ENCODE peak calls at places on chromosomes 5 and 9, in five cellular contexts. Y is A549, L is HCT116, O is GM12878, E is Panc1. X is an unnamed sample.

GRCh38 chr9:34992376-34992951 is 2.9 kb downstream of the DNAJB5 start:
- DNase-seq in Y (peak; percentile 46), L (peak; percentile 22), O (no peak), E (no peak), X (no peak)

GRCh38 chr5:218457-219289 is 553 bp downstream of the SDHA start:
- DNase-seq in Y (peak; percentile 33), L (no peak), O (no peak), E (no peak), X (peak; percentile 54)

GRCh38 chr9:79140751-79141150 is 431.0 kb upstream of the TLE4 start:
- DNase-seq in Y (no peak), L (no peak), O (no peak), E (no peak), X (no peak)

GRCh38 chr9:109295475-109296110 is 25.3 kb downstream of the EPB41L4B start:
- DNase-seq in Y (no peak), L (no peak), O (no peak), E (no peak), X (no peak)

GRCh38 chr9:108382267-108382666 is 473.5 kb downstream of the ACTL7B start:
- DNase-seq in Y (no peak), L (no peak), O (no peak), E (no peak), X (no peak)

GRCh38 chr5:153629496-153629895 is 139.0 kb downstream of the GRIA1 start:
- DNase-seq in Y (no peak), L (no peak), O (no peak), E (no peak), X (no peak)

GRCh38 chr5:53642006-53642405 is 81.6 kb downstream of the NDUFS4 start:
- DNase-seq in Y (no peak), L (no peak), O (no peak), E (no peak), X (no peak)

GRCh38 chr9:87973791-87974292 is 491 bp downstream of the CDK20 start:
- DNase-seq in Y (no peak), L (no peak), O (no peak), E (no peak), X (peak; percentile 34)

GRCh38 chr9:99855467-99856176 is 33.9 kb downstream of the NR4A3 start:
- DNase-seq in Y (no peak), L (no peak), O (no peak), E (no peak), X (no peak)

GRCh38 chr5:158616707-158617106 is 483.0 kb downstream of the EBF1 start:
- DNase-seq in Y (no peak), L (no peak), O (no peak), E (no peak), X (no peak)

GRCh38 chr9:106897223-106897622 is 34.3 kb downstream of the ZNF462 start:
- DNase-seq in Y (peak; percentile 15), L (no peak), O (no peak), E (no peak), X (no peak)

GRCh38 chr9:14221558-14221957 is 92.4 kb downstream of the NFIB start:
- DNase-seq in Y (peak; percentile 79), L (peak; percentile 21), O (no peak), E (no peak), X (no peak)

GRCh38 chr5:131281133-131281867 is 17.4 kb downstream of the CDC42SE2 start:
- DNase-seq in Y (no peak), L (no peak), O (no peak), E (no peak), X (no peak)

GRCh38 chr9:28212979-28213378 is 639.7 kb upstream of the C9orf72 start:
- DNase-seq in Y (peak; percentile 56), L (peak; percentile 24), O (no peak), E (peak; percentile 8), X (no peak)

GRCh38 chr5:133686566-133686965 is 74.2 kb upstream of the FSTL4 start:
- DNase-seq in Y (no peak), L (no peak), O (no peak), E (no peak), X (no peak)

GRCh38 chr9:137127301-137128157 is 11.4 kb upstream of the GRIN1 start:
- DNase-seq in Y (peak; percentile 57), L (no peak), O (no peak), E (no peak), X (no peak)

GRCh38 chr9:129987941-129988340 is 55.0 kb downstream of the FNBP1 start:
- DNase-seq in Y (no peak), L (no peak), O (no peak), E (no peak), X (no peak)

GRCh38 chr5:180618830-180619562 is 27.7 kb upstream of the SCGB3A1 start:
- DNase-seq in Y (peak; percentile 83), L (no peak), O (no peak), E (no peak), X (peak; percentile 91)

GRCh38 chr9:18260527-18260926 is 213.4 kb upstream of the ADAMTSL1 start:
- DNase-seq in Y (no peak), L (no peak), O (no peak), E (no peak), X (peak; percentile 13)

GRCh38 chr5:37900692-37901091 is 60.9 kb upstream of the GDNF start:
- DNase-seq in Y (peak; percentile 29), L (peak; percentile 10), O (no peak), E (no peak), X (peak; percentile 4)

DNA sequence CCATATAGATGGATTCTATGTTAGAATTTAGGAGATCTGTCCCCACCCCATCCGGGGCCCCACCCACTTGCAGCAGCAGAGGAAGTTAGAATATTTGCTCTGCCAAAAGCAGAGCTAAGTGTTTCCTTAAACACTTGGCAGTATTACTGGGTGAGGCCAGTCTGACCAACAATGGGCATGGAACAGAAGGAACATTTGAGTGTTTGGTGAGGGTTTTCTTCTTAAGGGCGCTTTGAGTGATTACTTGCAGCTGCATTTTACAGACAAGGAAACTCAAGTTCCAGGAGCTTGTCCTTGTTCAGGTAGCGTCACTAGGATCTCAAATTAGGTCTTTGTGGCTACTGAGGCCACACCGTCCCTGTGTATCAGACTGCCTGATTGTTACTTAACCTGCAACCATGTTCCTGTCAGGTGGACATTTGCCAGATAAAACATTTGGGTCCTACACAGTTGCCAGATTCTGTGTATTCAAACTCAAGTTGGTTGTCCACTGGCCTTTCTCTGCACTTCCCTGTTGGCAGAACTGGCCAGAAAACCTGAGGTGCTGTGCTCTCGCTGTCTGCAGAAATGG is 59.3 kb downstream of the SLC46A2 start:
- DNase-seq in Y (no peak), L (no peak), O (no peak), E (no peak), X (no peak)
- TF ChIP-seq REST in Y (no peak), L (no peak), O (no peak), E (no peak), X (no peak)

DNA sequence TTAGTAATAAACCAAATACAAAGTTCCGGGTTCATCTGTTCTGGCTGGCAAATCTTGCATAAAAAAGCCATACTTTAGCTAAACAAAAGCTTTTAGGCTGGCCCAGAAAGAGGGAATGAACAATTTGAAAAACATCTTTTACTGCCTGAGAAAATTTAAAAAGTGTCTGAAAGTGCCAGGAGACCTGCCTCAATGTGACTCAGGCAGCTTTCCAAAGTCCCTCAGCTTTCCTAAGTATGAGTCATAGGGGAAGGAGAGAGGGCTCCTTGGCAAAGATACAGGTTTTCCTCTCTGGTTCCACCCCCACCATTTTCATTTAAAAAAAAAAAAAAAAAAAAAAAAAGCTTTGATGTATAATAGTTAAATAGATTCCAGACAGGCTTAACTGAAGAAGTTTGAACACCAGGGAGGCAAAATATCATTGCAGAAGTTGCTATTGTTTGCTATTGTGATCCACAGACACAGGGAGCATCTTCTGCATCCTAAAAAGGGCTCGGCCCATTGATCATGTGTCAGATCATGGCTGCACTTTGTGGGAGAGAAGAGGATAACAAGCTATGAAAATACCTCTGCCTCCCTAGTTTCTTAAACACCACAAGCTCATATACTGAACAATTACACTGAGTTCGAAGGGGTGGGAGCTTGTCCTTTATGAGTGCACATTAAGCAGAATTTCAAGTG is 71.5 kb downstream of the MRPS27 start:
- DNase-seq in Y (peak; percentile 67), L (peak; percentile 71), O (no peak), E (no peak), X (no peak)
- TF ChIP-seq REST in Y (no peak), L (no peak), O (no peak), E (no peak), X (peak; percentile 52)

DNA sequence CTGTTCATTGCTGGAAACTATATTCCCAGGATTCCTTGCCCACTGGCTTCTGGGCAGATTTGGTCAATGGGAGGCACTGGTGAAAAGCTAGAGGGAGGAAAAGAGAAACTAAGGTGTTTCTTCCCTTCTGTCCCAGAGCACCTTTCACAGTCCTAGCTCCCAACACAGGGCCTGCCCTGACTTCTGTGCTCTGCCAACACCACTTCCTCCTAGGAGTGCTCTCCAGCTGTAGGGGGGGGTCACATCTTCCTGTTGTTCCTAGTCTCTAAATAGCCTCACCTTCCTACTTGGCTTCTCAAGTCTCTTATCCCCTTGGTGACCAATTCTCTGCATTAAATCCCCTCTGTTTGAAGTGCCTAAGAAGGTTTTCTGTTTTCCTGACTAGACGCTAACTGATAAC is 115.4 kb downstream of the ADRB2 start:
- DNase-seq in Y (no peak), L (no peak), O (no peak), E (no peak), X (no peak)
- TF ChIP-seq REST in Y (no peak), L (no peak), O (no peak), E (no peak), X (no peak)

GRCh38 chr9:26856413-26857032 is 36.1 kb downstream of the CAAP1 start:
- DNase-seq in Y (peak; percentile 77), L (peak; percentile 56), O (peak; percentile 45), E (peak; percentile 30), X (peak; percentile 30)
- TF ChIP-seq REST in Y (no peak), L (no peak), O (no peak), E (no peak), X (no peak)

DNA sequence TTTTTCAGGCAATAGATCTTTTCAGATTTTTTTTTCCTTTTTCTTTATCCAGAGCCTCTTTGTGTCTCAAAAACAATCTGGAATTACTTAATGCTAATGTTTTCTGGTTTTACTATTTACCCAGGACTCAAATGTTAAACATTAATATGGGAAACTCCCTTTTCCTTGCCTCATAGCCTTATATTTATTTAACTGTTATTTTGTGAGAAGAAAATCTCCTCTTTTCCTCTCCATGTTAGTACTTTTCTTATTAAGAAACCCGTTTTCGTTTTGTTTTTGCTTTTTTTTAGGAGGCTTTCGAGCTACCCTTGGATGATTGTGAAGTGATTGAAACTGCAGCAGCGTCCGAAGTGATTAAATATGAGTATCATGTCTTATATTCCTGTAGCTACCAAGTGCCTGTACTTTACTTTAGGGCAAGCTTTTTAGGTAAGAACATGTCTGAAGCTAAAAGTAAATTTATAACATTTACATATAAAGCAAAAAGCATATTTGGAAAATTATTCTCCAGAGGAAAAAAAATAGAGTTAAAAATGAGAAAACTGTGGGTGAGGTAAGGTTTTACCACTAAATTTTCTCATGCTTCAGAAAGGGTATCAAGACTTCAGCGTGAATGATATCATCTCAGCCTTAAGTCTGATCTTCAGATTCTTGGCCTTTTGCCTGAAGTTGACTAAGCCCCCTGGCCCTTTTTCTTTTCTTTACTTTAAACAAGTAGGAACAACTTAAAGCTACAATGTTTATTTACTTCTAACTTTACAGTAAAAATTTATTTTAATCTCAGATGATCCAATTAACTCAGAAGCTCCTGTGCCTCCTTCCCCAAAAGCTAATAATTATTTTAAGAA is 113.8 kb downstream of the RPS23 start:
- DNase-seq in Y (peak; percentile 86), L (no peak), O (no peak), E (no peak), X (no peak)
- TF ChIP-seq REST in Y (no peak), L (no peak), O (no peak), E (no peak), X (no peak)